ENCODE peak calls at places on chromosome 10, in ten cellular contexts. One of them, this sample, is unnamed. For H3K4me1, the result is how much of the 10 kb centered on the place peaks cover.

GRCh38 chr10:117539271-117539876 is 3.2 kb upstream of the EMX2 start:
- DNase-seq in PC-3: no peak
- DNase-seq in foreskin keratinocyte: no peak
- DNase-seq in esophagus squamous epithelium: no peak
- DNase-seq in HCT116: no peak
- DNase-seq in sigmoid colon: no peak
- DNase-seq in cardiac muscle cell: no peak
- DNase-seq in psoas muscle: no peak
- DNase-seq in heart right ventricle: no peak
- DNase-seq in GM23338: peak
- DNase-seq in this sample: no peak

GRCh38 chr10:91787810-91788209 is 10.4 kb upstream of the TNKS2 start:
- DNase-seq in PC-3: peak
- DNase-seq in foreskin keratinocyte: peak
- DNase-seq in esophagus squamous epithelium: no peak
- DNase-seq in HCT116: no peak
- DNase-seq in sigmoid colon: no peak
- DNase-seq in cardiac muscle cell: no peak
- DNase-seq in psoas muscle: no peak
- DNase-seq in heart right ventricle: no peak
- DNase-seq in GM23338: no peak
- DNase-seq in this sample: no peak

GRCh38 chr10:75403144-75404022 is 1.8 kb upstream of the ZNF503 start:
- DNase-seq in PC-3: peak
- DNase-seq in foreskin keratinocyte: peak
- DNase-seq in esophagus squamous epithelium: no peak
- DNase-seq in HCT116: no peak
- DNase-seq in sigmoid colon: peak
- DNase-seq in cardiac muscle cell: no peak
- DNase-seq in psoas muscle: peak
- DNase-seq in heart right ventricle: peak
- DNase-seq in GM23338: peak
- DNase-seq in this sample: no peak

GRCh38 chr10:59372543-59372942 is 10.2 kb upstream of the FAM13C start:
- DNase-seq in PC-3: no peak
- DNase-seq in foreskin keratinocyte: no peak
- DNase-seq in esophagus squamous epithelium: no peak
- DNase-seq in HCT116: no peak
- DNase-seq in sigmoid colon: no peak
- DNase-seq in cardiac muscle cell: peak
- DNase-seq in psoas muscle: no peak
- DNase-seq in heart right ventricle: no peak
- DNase-seq in GM23338: no peak
- DNase-seq in this sample: no peak

GRCh38 chr10:58070964-58071363 is 196.7 kb downstream of the IPMK start:
- DNase-seq in PC-3: no peak
- DNase-seq in foreskin keratinocyte: no peak
- DNase-seq in esophagus squamous epithelium: no peak
- DNase-seq in HCT116: no peak
- DNase-seq in sigmoid colon: no peak
- DNase-seq in cardiac muscle cell: no peak
- DNase-seq in psoas muscle: no peak
- DNase-seq in heart right ventricle: no peak
- DNase-seq in GM23338: no peak
- DNase-seq in this sample: no peak

GRCh38 chr10:79414714-79415113 is 30.7 kb downstream of the ZCCHC24 start:
- DNase-seq in PC-3: no peak
- DNase-seq in foreskin keratinocyte: no peak
- DNase-seq in esophagus squamous epithelium: no peak
- DNase-seq in HCT116: no peak
- DNase-seq in sigmoid colon: no peak
- DNase-seq in cardiac muscle cell: no peak
- DNase-seq in psoas muscle: peak
- DNase-seq in heart right ventricle: no peak
- DNase-seq in GM23338: no peak
- DNase-seq in this sample: no peak

GRCh38 chr10:14056545-14057332 is 274.0 kb downstream of the FRMD4A start:
- DNase-seq in PC-3: no peak
- DNase-seq in foreskin keratinocyte: peak
- DNase-seq in esophagus squamous epithelium: no peak
- DNase-seq in HCT116: no peak
- DNase-seq in sigmoid colon: no peak
- DNase-seq in cardiac muscle cell: peak
- DNase-seq in psoas muscle: no peak
- DNase-seq in heart right ventricle: no peak
- DNase-seq in GM23338: peak
- DNase-seq in this sample: no peak

GRCh38 chr10:77333610-77334340 is 303.8 kb downstream of the KCNMA1 start:
- DNase-seq in PC-3: no peak
- DNase-seq in foreskin keratinocyte: no peak
- DNase-seq in esophagus squamous epithelium: no peak
- DNase-seq in HCT116: no peak
- DNase-seq in sigmoid colon: no peak
- DNase-seq in cardiac muscle cell: no peak
- DNase-seq in psoas muscle: no peak
- DNase-seq in heart right ventricle: no peak
- DNase-seq in GM23338: no peak
- DNase-seq in this sample: no peak

GRCh38 chr10:5284311-5285057 is 80.3 kb upstream of the UCN3 start:
- DNase-seq in PC-3: peak
- DNase-seq in foreskin keratinocyte: peak
- DNase-seq in esophagus squamous epithelium: no peak
- DNase-seq in HCT116: no peak
- DNase-seq in sigmoid colon: no peak
- DNase-seq in cardiac muscle cell: peak
- DNase-seq in psoas muscle: no peak
- DNase-seq in heart right ventricle: no peak
- DNase-seq in GM23338: peak
- DNase-seq in this sample: no peak

GRCh38 chr10:108749042-108749441 is 1174.3 kb downstream of the XPNPEP1 start:
- DNase-seq in PC-3: no peak
- DNase-seq in foreskin keratinocyte: no peak
- DNase-seq in esophagus squamous epithelium: no peak
- DNase-seq in HCT116: no peak
- DNase-seq in sigmoid colon: no peak
- DNase-seq in cardiac muscle cell: no peak
- DNase-seq in psoas muscle: no peak
- DNase-seq in heart right ventricle: no peak
- DNase-seq in GM23338: no peak
- DNase-seq in this sample: no peak

GRCh38 chr10:86253171-86254072 is 113.2 kb downstream of the GRID1 start:
- DNase-seq in PC-3: peak
- DNase-seq in foreskin keratinocyte: no peak
- DNase-seq in esophagus squamous epithelium: no peak
- DNase-seq in HCT116: no peak
- DNase-seq in sigmoid colon: no peak
- DNase-seq in cardiac muscle cell: no peak
- DNase-seq in psoas muscle: no peak
- DNase-seq in heart right ventricle: no peak
- DNase-seq in GM23338: peak
- DNase-seq in this sample: no peak

GRCh38 chr10:86227501-86228258 is 138.9 kb downstream of the GRID1 start:
- DNase-seq in PC-3: no peak
- DNase-seq in foreskin keratinocyte: no peak
- DNase-seq in esophagus squamous epithelium: no peak
- DNase-seq in HCT116: no peak
- DNase-seq in sigmoid colon: no peak
- DNase-seq in cardiac muscle cell: no peak
- DNase-seq in psoas muscle: peak
- DNase-seq in heart right ventricle: no peak
- DNase-seq in GM23338: no peak
- DNase-seq in this sample: no peak

DNA sequence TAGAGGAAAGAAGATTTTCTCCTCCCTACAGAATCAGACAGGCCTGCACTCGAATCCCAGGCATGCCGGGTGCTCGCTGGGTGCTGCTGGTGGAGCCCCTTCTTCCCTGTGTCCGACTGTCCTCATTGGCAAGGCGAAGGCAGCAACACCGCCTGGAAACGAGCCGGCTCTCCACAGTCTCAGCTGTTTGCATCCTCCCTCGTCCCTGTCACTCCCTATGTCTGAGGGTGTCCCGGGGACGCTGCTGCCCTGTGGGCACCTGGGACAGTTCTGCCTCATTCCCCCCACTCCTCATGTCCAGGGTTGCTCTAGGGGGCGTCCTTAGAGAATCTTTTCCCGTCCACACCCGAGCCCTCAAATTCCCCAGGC is 31.6 kb upstream of the TMEM72 start:
- DNase-seq in PC-3: no peak
- DNase-seq in foreskin keratinocyte: no peak
- DNase-seq in esophagus squamous epithelium: no peak
- DNase-seq in HCT116: no peak
- DNase-seq in sigmoid colon: peak
- DNase-seq in cardiac muscle cell: no peak
- DNase-seq in psoas muscle: peak
- DNase-seq in heart right ventricle: no peak
- DNase-seq in GM23338: no peak
- DNase-seq in this sample: no peak
- H3K27ac ChIP-seq in PC-3: no peak
- H3K27ac ChIP-seq in foreskin keratinocyte: no peak
- H3K27ac ChIP-seq in esophagus squamous epithelium: peak
- H3K27ac ChIP-seq in HCT116: no peak
- H3K27ac ChIP-seq in sigmoid colon: peak
- H3K27ac ChIP-seq in cardiac muscle cell: peak
- H3K27ac ChIP-seq in psoas muscle: no peak
- H3K27ac ChIP-seq in heart right ventricle: no peak
- H3K27ac ChIP-seq in GM23338: no peak
- H3K27ac ChIP-seq in this sample: no peak

DNA sequence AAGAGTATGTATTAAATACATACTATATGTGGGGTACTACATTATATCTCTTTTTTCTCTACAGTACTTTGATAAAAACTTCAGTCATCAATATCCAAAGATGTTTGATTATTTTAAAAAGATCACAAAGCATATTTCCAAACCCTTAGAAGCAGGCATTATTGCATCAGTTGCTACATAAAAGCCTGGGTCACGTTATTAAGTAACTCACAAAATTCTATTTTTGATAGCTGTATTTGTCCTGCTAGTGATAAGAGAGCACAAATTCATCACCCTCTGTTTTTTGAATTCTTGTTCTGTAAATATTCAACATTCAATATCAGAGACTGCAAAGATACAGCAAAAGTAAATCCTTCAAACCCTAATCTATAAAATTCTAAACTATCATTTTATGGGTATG is 30.0 kb downstream of the A1CF start:
- DNase-seq in PC-3: no peak
- DNase-seq in foreskin keratinocyte: no peak
- DNase-seq in esophagus squamous epithelium: no peak
- DNase-seq in HCT116: no peak
- DNase-seq in sigmoid colon: no peak
- DNase-seq in cardiac muscle cell: no peak
- DNase-seq in psoas muscle: no peak
- DNase-seq in heart right ventricle: no peak
- DNase-seq in GM23338: no peak
- DNase-seq in this sample: no peak
- H3K4me1 ChIP-seq in PC-3: under half
- H3K4me1 ChIP-seq in foreskin keratinocyte: under half
- H3K4me1 ChIP-seq in esophagus squamous epithelium: under half
- H3K4me1 ChIP-seq in HCT116: half or more
- H3K4me1 ChIP-seq in sigmoid colon: under half
- H3K4me1 ChIP-seq in cardiac muscle cell: under half
- H3K4me1 ChIP-seq in psoas muscle: under half
- H3K4me1 ChIP-seq in heart right ventricle: under half
- H3K4me1 ChIP-seq in GM23338: under half
- H3K4me1 ChIP-seq in this sample: under half

GRCh38 chr10:48608279-48608681 is 3.4 kb upstream of the ARHGAP22 start:
- DNase-seq in PC-3: no peak
- DNase-seq in foreskin keratinocyte: peak
- DNase-seq in esophagus squamous epithelium: no peak
- DNase-seq in HCT116: peak
- DNase-seq in sigmoid colon: no peak
- DNase-seq in cardiac muscle cell: peak
- DNase-seq in psoas muscle: no peak
- DNase-seq in heart right ventricle: no peak
- DNase-seq in GM23338: peak
- DNase-seq in this sample: no peak
- H3K27ac ChIP-seq in PC-3: no peak
- H3K27ac ChIP-seq in foreskin keratinocyte: no peak
- H3K27ac ChIP-seq in esophagus squamous epithelium: no peak
- H3K27ac ChIP-seq in HCT116: no peak
- H3K27ac ChIP-seq in sigmoid colon: no peak
- H3K27ac ChIP-seq in cardiac muscle cell: no peak
- H3K27ac ChIP-seq in psoas muscle: no peak
- H3K27ac ChIP-seq in heart right ventricle: no peak
- H3K27ac ChIP-seq in GM23338: no peak
- H3K27ac ChIP-seq in this sample: no peak

DNA sequence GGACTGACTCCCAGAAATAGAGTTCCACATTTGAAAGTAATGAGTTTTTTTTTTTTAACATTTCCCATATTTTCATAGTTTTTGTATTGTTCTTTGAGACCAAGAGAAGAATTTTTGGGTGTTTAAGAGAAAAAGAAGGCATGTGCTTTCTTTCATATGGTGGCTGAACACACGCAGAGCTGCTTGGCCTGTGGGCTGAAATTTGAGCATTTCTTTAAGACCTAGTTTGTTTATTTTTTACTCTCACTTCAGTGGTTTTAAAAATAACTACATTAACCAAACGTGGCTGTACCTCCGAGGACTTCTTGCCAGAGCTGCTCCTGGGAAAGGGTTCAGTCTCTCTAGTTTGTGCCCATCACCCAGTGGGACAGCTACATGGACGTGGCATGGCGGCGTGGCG is 58.3 kb downstream of the INPP5A start:
- DNase-seq in PC-3: no peak
- DNase-seq in foreskin keratinocyte: no peak
- DNase-seq in esophagus squamous epithelium: no peak
- DNase-seq in HCT116: no peak
- DNase-seq in sigmoid colon: no peak
- DNase-seq in cardiac muscle cell: no peak
- DNase-seq in psoas muscle: no peak
- DNase-seq in heart right ventricle: no peak
- DNase-seq in GM23338: no peak
- DNase-seq in this sample: no peak
- H3K4me1 ChIP-seq in PC-3: under half
- H3K4me1 ChIP-seq in foreskin keratinocyte: under half
- H3K4me1 ChIP-seq in esophagus squamous epithelium: half or more
- H3K4me1 ChIP-seq in HCT116: under half
- H3K4me1 ChIP-seq in sigmoid colon: half or more
- H3K4me1 ChIP-seq in cardiac muscle cell: under half
- H3K4me1 ChIP-seq in psoas muscle: under half
- H3K4me1 ChIP-seq in heart right ventricle: half or more
- H3K4me1 ChIP-seq in GM23338: under half
- H3K4me1 ChIP-seq in this sample: half or more

DNA sequence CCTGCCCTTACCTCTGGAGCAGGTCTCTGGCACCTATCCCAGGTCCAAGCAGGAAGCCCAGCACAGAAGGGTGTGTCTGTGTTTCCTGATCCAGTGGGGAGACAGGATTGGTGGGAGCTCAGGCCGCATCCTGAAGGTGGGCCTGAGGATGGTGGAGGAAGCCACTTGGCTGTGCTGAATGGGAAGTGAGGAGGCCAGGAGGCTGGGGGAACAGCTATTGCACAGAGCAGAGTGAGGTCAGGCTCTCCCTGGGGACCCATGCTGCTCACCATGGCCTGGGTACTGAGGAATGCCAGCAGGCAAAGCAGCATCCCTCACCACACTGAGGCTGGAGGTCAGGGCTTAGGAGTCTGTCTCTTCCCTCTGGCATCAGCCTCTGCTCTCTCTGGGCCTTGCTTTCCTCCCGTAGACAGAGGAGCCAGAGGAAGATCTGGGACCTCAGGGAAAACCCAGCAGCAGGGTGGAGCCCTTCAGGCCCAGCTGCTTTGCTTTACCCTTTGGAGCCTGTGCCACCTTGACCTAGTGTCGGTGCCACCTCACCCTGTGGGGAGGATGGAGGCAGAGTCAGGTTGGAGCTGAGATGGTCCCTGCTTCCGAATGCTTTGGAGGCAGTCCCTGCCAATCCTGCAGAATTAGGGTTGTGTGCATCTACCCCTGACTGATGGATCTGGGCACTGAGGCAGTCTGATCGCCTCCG is 39.0 kb downstream of the CDH23 start:
- DNase-seq in PC-3: no peak
- DNase-seq in foreskin keratinocyte: no peak
- DNase-seq in esophagus squamous epithelium: no peak
- DNase-seq in HCT116: no peak
- DNase-seq in sigmoid colon: no peak
- DNase-seq in cardiac muscle cell: peak
- DNase-seq in psoas muscle: no peak
- DNase-seq in heart right ventricle: peak
- DNase-seq in GM23338: no peak
- DNase-seq in this sample: no peak
- H3K27ac ChIP-seq in PC-3: no peak
- H3K27ac ChIP-seq in foreskin keratinocyte: no peak
- H3K27ac ChIP-seq in esophagus squamous epithelium: peak
- H3K27ac ChIP-seq in HCT116: no peak
- H3K27ac ChIP-seq in sigmoid colon: no peak
- H3K27ac ChIP-seq in cardiac muscle cell: no peak
- H3K27ac ChIP-seq in psoas muscle: peak
- H3K27ac ChIP-seq in heart right ventricle: no peak
- H3K27ac ChIP-seq in GM23338: no peak
- H3K27ac ChIP-seq in this sample: no peak